ENCODE peak calls at places on chromosomes 5 and 9, in six cellular contexts. V, K, I, O, E and W are unnamed samples.

GRCh38 chr5:8436919-8437318 is 568.0 kb downstream of the MTRR start:
- DNase-seq in E (no peak), V (peak; percentile 46), O (no peak), K (no peak), I (no peak), W (no peak)

GRCh38 chr5:78050888-78051287 is 243.6 kb downstream of the AP3B1 start:
- DNase-seq in V (no peak), E (peak; percentile 64), O (peak; percentile 80), K (no peak), I (no peak), W (no peak)

GRCh38 chr9:89386206-89386605 is 67.9 kb downstream of the SECISBP2 start:
- DNase-seq in I (no peak), V (no peak), K (no peak), E (no peak), O (no peak), W (no peak)

GRCh38 chr5:56282241-56282640 is 49.1 kb upstream of the ANKRD55 start:
- DNase-seq in I (no peak), E (peak; percentile 63), K (no peak), O (peak; percentile 27), V (no peak), W (no peak)

GRCh38 chr9:111294691-111295451 is 35.2 kb downstream of the OR2K2 start:
- DNase-seq in O (no peak), E (no peak), K (no peak), I (no peak), V (no peak), W (no peak)

GRCh38 chr5:127027539-127027938 is 2.8 kb downstream of the MARCHF3 start:
- DNase-seq in V (no peak), E (no peak), O (no peak), I (no peak), K (no peak), W (no peak)

GRCh38 chr5:58631895-58632294 is 49.0 kb downstream of the RAB3C start:
- DNase-seq in E (no peak), V (no peak), O (no peak), K (no peak), I (no peak), W (no peak)

GRCh38 chr9:37550781-37551180 is 25.4 kb downstream of the FBXO10 start:
- DNase-seq in V (no peak), K (no peak), O (peak; percentile 74), I (no peak), E (peak; percentile 5), W (no peak)

GRCh38 chr5:113378081-113378480 is 56.7 kb downstream of the TSSK1B start:
- DNase-seq in O (no peak), V (no peak), E (no peak), I (no peak), K (no peak), W (no peak)

GRCh38 chr5:172435362-172436077 is 18.8 kb downstream of the SH3PXD2B start:
- DNase-seq in O (no peak), V (no peak), I (no peak), E (no peak), K (no peak), W (peak; percentile 92)

GRCh38 chr5:172436874-172437369 is 17.4 kb downstream of the SH3PXD2B start:
- DNase-seq in V (no peak), O (no peak), E (no peak), I (no peak), K (no peak), W (no peak)

GRCh38 chr5:172436078-172436873 is 18.0 kb downstream of the SH3PXD2B start:
- DNase-seq in I (no peak), E (no peak), K (no peak), V (no peak), O (no peak), W (peak; percentile 95)

GRCh38 chr5:172438304-172438652 is 16.0 kb downstream of the SH3PXD2B start:
- DNase-seq in O (no peak), E (no peak), K (no peak), I (no peak), V (no peak), W (no peak)

DNA sequence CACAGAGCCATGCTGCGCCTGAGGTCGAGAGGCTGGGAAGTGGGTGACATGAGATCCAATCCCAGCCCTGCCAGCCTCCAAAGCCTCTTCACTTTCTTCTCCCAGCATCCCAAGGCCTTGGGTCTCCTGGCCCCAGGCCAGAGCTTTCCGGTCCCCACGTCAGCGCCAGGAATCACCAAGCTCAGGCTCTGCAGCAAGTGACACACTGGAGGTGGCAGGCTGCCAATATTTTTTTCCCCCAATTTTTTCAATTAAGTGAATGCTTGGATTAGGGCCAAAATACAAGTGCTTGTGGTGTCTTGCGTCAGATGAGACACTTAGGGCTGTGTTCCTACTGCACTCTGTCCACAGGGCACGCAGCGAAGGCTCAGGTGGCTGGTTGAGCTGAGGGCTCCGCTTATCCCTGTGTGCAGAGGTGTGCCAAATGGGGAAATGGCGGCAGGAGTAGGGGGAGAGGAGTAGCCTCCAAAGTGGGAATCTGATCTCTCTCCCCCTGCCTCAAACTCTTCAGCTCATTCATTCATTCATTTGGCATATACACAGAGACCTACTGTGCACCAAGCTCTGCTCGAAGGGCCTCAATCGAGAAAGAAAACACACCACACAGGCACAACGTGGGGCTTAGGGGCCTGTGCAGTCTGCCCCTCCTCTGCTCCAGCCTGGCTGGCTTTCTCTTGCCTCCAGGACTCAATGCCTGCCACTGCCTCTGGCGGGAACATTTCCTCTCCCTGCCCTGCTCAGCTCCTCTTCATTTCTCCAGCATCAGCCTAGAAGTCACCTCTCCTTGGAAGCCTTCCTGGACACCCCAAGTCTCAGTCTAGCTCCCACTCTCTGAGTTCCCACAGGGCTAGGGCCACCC is 16.7 kb downstream of the SH3PXD2B start:
- DNase-seq in K (no peak), I (no peak), E (peak; percentile 94), O (peak; percentile 79), V (no peak), W (peak; percentile 52)
- H4K8ac ChIP-seq in K (no peak overlapping the region), I (no peak overlapping the region), E (no peak overlapping the region), O (no peak overlapping the region), V (no peak overlapping the region), W (no peak overlapping the region)

DNA sequence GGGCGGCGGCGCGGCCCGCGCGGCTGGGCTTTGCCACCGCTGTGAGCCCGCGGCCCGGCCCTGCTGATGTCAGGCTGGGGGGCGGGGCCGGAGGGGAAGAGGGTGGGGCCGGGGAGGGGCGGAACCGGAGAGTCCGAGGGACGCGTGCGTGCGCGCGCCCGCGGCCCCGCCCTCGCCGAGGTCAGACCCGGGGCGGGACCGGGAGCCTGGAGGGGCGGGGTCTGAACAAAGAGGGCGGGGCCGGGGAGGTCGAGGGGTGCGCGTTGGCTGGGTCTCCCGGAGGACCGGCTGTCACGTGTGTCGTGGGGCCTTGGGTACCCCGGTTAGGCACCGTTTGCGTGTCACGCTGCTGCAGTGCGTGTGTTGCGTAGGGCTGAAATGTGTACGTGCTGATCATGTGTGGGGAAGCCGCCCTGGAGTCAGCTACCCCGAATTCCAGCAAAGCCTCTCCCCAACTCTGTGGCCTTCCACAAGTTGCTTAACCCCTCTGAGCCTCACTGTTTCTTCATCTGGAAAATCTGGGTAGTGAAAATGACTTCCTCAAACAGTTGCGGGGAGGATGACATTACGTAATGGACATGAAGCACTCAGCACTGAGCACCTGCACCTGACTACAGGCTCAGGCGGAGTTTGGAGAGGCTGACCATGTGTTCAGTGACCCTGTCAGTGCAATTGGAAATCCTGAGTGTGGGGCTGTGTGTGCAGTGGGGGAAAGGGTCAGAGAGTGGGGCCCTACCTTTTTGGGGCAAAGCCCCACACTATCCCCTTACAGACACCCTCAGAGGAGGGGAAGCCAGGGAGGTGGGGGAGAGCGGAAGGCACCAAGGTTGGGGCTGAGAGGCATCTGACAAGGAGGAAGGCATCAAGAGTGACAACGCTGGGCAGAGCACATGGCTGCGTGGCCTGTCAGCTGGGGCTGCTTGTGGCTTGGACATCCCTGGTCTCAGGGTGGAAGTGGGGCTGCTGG is at the start of gene RALGDS:
- DNase-seq in E (peak; percentile 82), I (peak; percentile 87), K (peak; percentile 90), V (peak; percentile 89), O (peak; percentile 75), W (peak; percentile 83)
- H2AK5ac ChIP-seq in E (peak within 1 kb of the TSS; percentile 17), I (no peak within 1 kb of the TSS), K (no peak within 1 kb of the TSS), V (peak within 1 kb of the TSS; percentile 68), O (peak within 1 kb of the TSS; percentile 84), W (peak within 1 kb of the TSS; percentile 50)

DNA sequence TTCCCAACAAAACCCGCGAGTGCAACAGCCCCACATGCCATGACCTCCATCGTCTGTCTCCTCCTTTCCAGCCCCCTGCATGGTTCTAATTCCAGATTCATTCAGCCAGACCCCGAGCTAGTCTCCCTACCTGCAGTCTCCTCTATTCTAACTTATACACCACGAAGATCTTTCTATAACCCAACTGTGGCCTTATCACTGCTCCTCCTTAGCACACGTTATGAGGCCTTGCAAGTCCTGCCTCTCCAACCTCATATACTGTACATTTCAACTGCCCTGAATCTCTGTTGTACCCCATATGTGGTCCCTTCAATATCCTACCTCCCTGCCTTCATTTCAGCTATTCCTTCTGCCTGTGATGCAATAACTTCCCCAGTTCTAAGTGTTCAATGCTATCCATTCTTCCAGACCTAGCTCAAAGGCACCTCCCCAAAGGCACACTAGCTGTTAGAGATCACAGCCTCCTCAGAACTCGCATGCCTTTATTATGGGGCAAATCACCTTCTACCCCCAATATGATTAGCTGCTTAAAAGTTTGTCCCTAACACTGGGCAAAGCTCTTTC is 215.1 kb upstream of the TRIM32 start:
- DNase-seq in I (no peak), K (peak; percentile 31), O (no peak), V (no peak), E (no peak), W (no peak)
- H3K18ac ChIP-seq in I (no peak overlapping the region), K (peak overlapping the region; percentile 69), O (peak overlapping the region; percentile 18), V (no peak overlapping the region), E (peak overlapping the region; percentile 25), W (no peak overlapping the region)

GRCh38 chr9:123327697-123328100 is 28.3 kb upstream of the CRB2 start:
- DNase-seq in O (no peak), V (no peak), K (peak; percentile 51), I (no peak), E (no peak), W (peak; percentile 85)

GRCh38 chr9:123326662-123327093 is 29.3 kb upstream of the CRB2 start:
- DNase-seq in E (no peak), I (peak; percentile 59), O (no peak), V (no peak), K (peak; percentile 79), W (peak; percentile 17)

GRCh38 chr9:123324767-123325183 is 31.2 kb upstream of the CRB2 start:
- DNase-seq in I (no peak), E (no peak), V (no peak), K (no peak), O (no peak), W (no peak)

GRCh38 chr9:123323482-123324013 is 32.4 kb upstream of the CRB2 start:
- DNase-seq in K (no peak), E (no peak), O (no peak), I (no peak), V (no peak), W (no peak)

DNA sequence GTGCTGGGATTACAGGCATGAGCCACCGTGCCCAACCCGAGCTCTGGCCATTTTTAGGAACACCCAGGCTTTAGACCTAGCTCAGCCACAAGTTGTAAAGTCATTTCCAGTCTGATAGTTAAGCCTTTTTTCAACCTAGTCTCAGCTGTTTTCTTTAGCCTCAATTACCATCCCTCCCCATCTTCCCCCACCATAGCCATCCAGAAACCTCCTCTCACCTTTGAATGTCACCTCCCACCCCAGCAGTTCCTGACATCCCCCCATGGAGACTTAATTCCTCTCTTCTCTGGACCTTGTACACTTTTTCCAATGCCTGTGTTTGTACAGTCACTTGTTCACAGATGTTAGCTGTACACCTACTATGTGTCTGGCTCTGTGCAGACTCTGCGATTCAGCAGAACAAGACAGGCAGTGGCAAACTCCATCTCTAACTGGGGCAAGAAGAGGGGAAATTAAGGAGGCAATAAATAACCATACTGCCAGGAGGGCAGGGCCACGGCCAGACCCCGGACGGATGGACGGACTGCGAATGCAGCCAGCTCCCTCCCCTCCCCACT is 29.9 kb upstream of the CRB2 start:
- DNase-seq in I (no peak), K (no peak), O (no peak), V (no peak), E (no peak), W (no peak)
- H4K8ac ChIP-seq in I (no peak overlapping the region), K (no peak overlapping the region), O (no peak overlapping the region), V (no peak overlapping the region), E (no peak overlapping the region), W (no peak overlapping the region)

GRCh38 chr9:133957328-133957727 is 34.8 kb downstream of the VAV2 start:
- DNase-seq in K (peak; percentile 22), I (no peak), V (no peak), E (no peak), O (no peak), W (no peak)
- H2AK5ac ChIP-seq in K (no peak overlapping the region), I (no peak overlapping the region), V (peak overlapping the region; percentile 96), E (peak overlapping the region; percentile 97), O (no peak overlapping the region), W (no peak overlapping the region)